ENCODE peak calls at places on chromosome 15, in nine cellular contexts. One of them, this sample, is unnamed.
A peak's percentile ranks its signal among the peaks of the same experiment; 100 is the strongest.

GRCh38 chr15:66803749-66804148 is 101.7 kb downstream of the SMAD6 start:
- DNase-seq in fibroblast of lung: no peak
- DNase-seq in SW 1271: no peak
- DNase-seq in H7: no peak
- DNase-seq in NCI-H1105: no peak
- DNase-seq in breast epithelium: no peak
- DNase-seq in NCI-H1930: no peak
- DNase-seq in GM12892: no peak
- DNase-seq in progenitor cell of endocrine pancreas: no peak
- DNase-seq in this sample: no peak

GRCh38 chr15:87294854-87295253 is 961.7 kb downstream of the NTRK3 start:
- DNase-seq in fibroblast of lung: no peak
- DNase-seq in SW 1271: no peak
- DNase-seq in H7: no peak
- DNase-seq in NCI-H1105: no peak
- DNase-seq in breast epithelium: no peak
- DNase-seq in NCI-H1930: no peak
- DNase-seq in GM12892: no peak
- DNase-seq in progenitor cell of endocrine pancreas: no peak
- DNase-seq in this sample: no peak

GRCh38 chr15:51589881-51590570 is 32.5 kb downstream of the DMXL2 start:
- DNase-seq in fibroblast of lung: no peak
- DNase-seq in SW 1271: no peak
- DNase-seq in H7: no peak
- DNase-seq in NCI-H1105: no peak
- DNase-seq in breast epithelium: no peak
- DNase-seq in NCI-H1930: no peak
- DNase-seq in GM12892: no peak
- DNase-seq in progenitor cell of endocrine pancreas: no peak
- DNase-seq in this sample: no peak

GRCh38 chr15:95590533-95591044 is 739.9 kb upstream of the NR2F2 start:
- DNase-seq in fibroblast of lung: peak; percentile 79
- DNase-seq in SW 1271: no peak
- DNase-seq in H7: no peak
- DNase-seq in NCI-H1105: no peak
- DNase-seq in breast epithelium: no peak
- DNase-seq in NCI-H1930: no peak
- DNase-seq in GM12892: no peak
- DNase-seq in progenitor cell of endocrine pancreas: no peak
- DNase-seq in this sample: no peak

GRCh38 chr15:77530576-77530975 is 102.1 kb downstream of the LINGO1 start:
- DNase-seq in fibroblast of lung: no peak
- DNase-seq in SW 1271: no peak
- DNase-seq in H7: no peak
- DNase-seq in NCI-H1105: no peak
- DNase-seq in breast epithelium: no peak
- DNase-seq in NCI-H1930: no peak
- DNase-seq in GM12892: no peak
- DNase-seq in progenitor cell of endocrine pancreas: no peak
- DNase-seq in this sample: peak; percentile 29

GRCh38 chr15:69154026-69154425 is 6.4 kb upstream of the GLCE start:
- DNase-seq in fibroblast of lung: peak; percentile 21
- DNase-seq in SW 1271: no peak
- DNase-seq in H7: no peak
- DNase-seq in NCI-H1105: no peak
- DNase-seq in breast epithelium: no peak
- DNase-seq in NCI-H1930: no peak
- DNase-seq in GM12892: no peak
- DNase-seq in progenitor cell of endocrine pancreas: no peak
- DNase-seq in this sample: peak; percentile 65

GRCh38 chr15:52960283-52960682 is 170.1 kb upstream of the ONECUT1 start:
- DNase-seq in fibroblast of lung: no peak
- DNase-seq in SW 1271: no peak
- DNase-seq in H7: no peak
- DNase-seq in NCI-H1105: no peak
- DNase-seq in breast epithelium: no peak
- DNase-seq in NCI-H1930: no peak
- DNase-seq in GM12892: no peak
- DNase-seq in progenitor cell of endocrine pancreas: no peak
- DNase-seq in this sample: no peak

GRCh38 chr15:60128000-60128376 is 123.9 kb downstream of the FOXB1 start:
- DNase-seq in fibroblast of lung: peak; percentile 22
- DNase-seq in SW 1271: no peak
- DNase-seq in H7: no peak
- DNase-seq in NCI-H1105: no peak
- DNase-seq in breast epithelium: no peak
- DNase-seq in NCI-H1930: no peak
- DNase-seq in GM12892: no peak
- DNase-seq in progenitor cell of endocrine pancreas: no peak
- DNase-seq in this sample: no peak

GRCh38 chr15:52078876-52079700 is 33.5 kb downstream of the BCL2L10 start:
- DNase-seq in fibroblast of lung: peak; percentile 72
- DNase-seq in SW 1271: no peak
- DNase-seq in H7: peak; percentile 87
- DNase-seq in NCI-H1105: peak; percentile 31
- DNase-seq in breast epithelium: peak; percentile 46
- DNase-seq in NCI-H1930: no peak
- DNase-seq in GM12892: peak; percentile 41
- DNase-seq in progenitor cell of endocrine pancreas: peak; percentile 75
- DNase-seq in this sample: peak; percentile 65

GRCh38 chr15:25947336-25948080 is 84.4 kb upstream of the ATP10A start:
- DNase-seq in fibroblast of lung: no peak
- DNase-seq in SW 1271: no peak
- DNase-seq in H7: peak; percentile 55
- DNase-seq in NCI-H1105: peak; percentile 19
- DNase-seq in breast epithelium: no peak
- DNase-seq in NCI-H1930: no peak
- DNase-seq in GM12892: no peak
- DNase-seq in progenitor cell of endocrine pancreas: no peak
- DNase-seq in this sample: no peak

GRCh38 chr15:59515190-59515589 is 77.2 kb downstream of the FAM81A start:
- DNase-seq in fibroblast of lung: no peak
- DNase-seq in SW 1271: no peak
- DNase-seq in H7: no peak
- DNase-seq in NCI-H1105: no peak
- DNase-seq in breast epithelium: no peak
- DNase-seq in NCI-H1930: no peak
- DNase-seq in GM12892: no peak
- DNase-seq in progenitor cell of endocrine pancreas: no peak
- DNase-seq in this sample: no peak

GRCh38 chr15:82891025-82891390 is 61.5 kb downstream of the HOMER2 start:
- DNase-seq in fibroblast of lung: no peak
- DNase-seq in SW 1271: no peak
- DNase-seq in H7: no peak
- DNase-seq in NCI-H1105: no peak
- DNase-seq in breast epithelium: peak; percentile 22
- DNase-seq in NCI-H1930: no peak
- DNase-seq in GM12892: no peak
- DNase-seq in progenitor cell of endocrine pancreas: no peak
- DNase-seq in this sample: no peak